ENCODE peak calls at places on chromosome 6, in four cellular contexts. X is effector memory CD4-positive, alpha-beta T cell; T is choroid plexus epithelial cell; O is sciatic nerve. W is an unnamed sample.

GRCh38 chr6:169776379-169776778 is 25.0 kb downstream of the ERMARD start:
- DNase-seq in X (no peak), T (no peak), O (no peak), W (no peak)

GRCh38 chr6:44297063-44298038 is 15.8 kb downstream of the AARS2 start:
- DNase-seq in X (no peak), T (peak; percentile 39), O (no peak), W (no peak)

GRCh38 chr6:63724721-63725120 is 89.1 kb downstream of the PHF3 start:
- DNase-seq in X (no peak), T (no peak), O (no peak), W (no peak)

GRCh38 chr6:9139762-9140161 is 704.4 kb upstream of the SLC35B3 start:
- DNase-seq in X (no peak), T (no peak), O (no peak), W (no peak)

GRCh38 chr6:34465551-34466241 is at the start of gene PACSIN1:
- DNase-seq in X (no peak), T (no peak), O (no peak), W (no peak)

GRCh38 chr6:26224940-26225847 is 138.0 kb downstream of the HFE start:
- DNase-seq in X (no peak), T (peak; percentile 97), O (no peak), W (no peak)

GRCh38 chr6:131828080-131828479 is 20.3 kb downstream of the ENPP1 start:
- DNase-seq in X (no peak), T (peak; percentile 80), O (no peak), W (no peak)

GRCh38 chr6:157830354-157831017 is 7.4 kb downstream of the SNX9 start:
- DNase-seq in X (no peak), T (no peak), O (no peak), W (no peak)

GRCh38 chr6:28105286-28105685 is 19.1 kb upstream of the ZSCAN16 start:
- DNase-seq in X (no peak), T (peak; percentile 37), O (no peak), W (no peak)

GRCh38 chr6:14796974-14797762 is 448.7 kb upstream of the JARID2 start:
- DNase-seq in X (no peak), T (no peak), O (no peak), W (no peak)

GRCh38 chr6:126539022-126539421 is 199.1 kb downstream of the CENPW start:
- DNase-seq in X (no peak), T (peak; percentile 71), O (no peak), W (no peak)

W was measured in CD8-positive, alpha-beta memory T cell.